ENCODE peak calls at places on chromosomes 3 and 15, in eight cellular contexts. Z is transverse colon; Q is CD8-positive, alpha-beta T cell; U is heart left ventricle; N is A549; Y is endodermal cell; M is ovary; W is psoas muscle. A is an unnamed sample.

GRCh38 chr3:41682996-41683395 is 278.9 kb downstream of the ULK4 start:
- DNase-seq in U (no peak), Q (no peak), W (no peak), N (no peak), M (no peak), Z (no peak), Y (no peak), A (no peak)

GRCh38 chr3:183819831-183820230 is 5.5 kb downstream of the MAP6D1 start:
- DNase-seq in W (no peak), Z (no peak), U (no peak), M (no peak), Q (no peak), Y (peak; percentile 52), N (no peak), A (no peak)

GRCh38 chr3:126464093-126464492 is 11.6 kb downstream of the ZXDC start:
- DNase-seq in N (no peak), M (peak; percentile 1), Q (no peak), W (no peak), Y (peak; percentile 22), U (no peak), Z (no peak), A (no peak)

GRCh38 chr15:95076381-95076780 is 845.0 kb downstream of the MCTP2 start:
- DNase-seq in N (no peak), Q (no peak), M (no peak), Y (no peak), W (no peak), U (no peak), Z (no peak), A (no peak)

GRCh38 chr3:195084746-195085145 is 186.2 kb downstream of the XXYLT1 start:
- DNase-seq in N (no peak), W (no peak), Z (no peak), M (no peak), U (no peak), Q (no peak), Y (no peak), A (no peak)

GRCh38 chr15:71660501-71660900 is 149.9 kb upstream of the NR2E3 start:
- DNase-seq in W (no peak), N (no peak), M (no peak), Q (no peak), U (no peak), Y (no peak), Z (no peak), A (no peak)

GRCh38 chr15:50298340-50298739 is 32.8 kb upstream of the HDC start:
- DNase-seq in W (no peak), Z (no peak), Y (no peak), U (no peak), Q (no peak), N (no peak), M (no peak), A (no peak)

GRCh38 chr3:4739289-4740236 is 239.7 kb upstream of the BHLHE40 start:
- DNase-seq in M (peak; percentile 14), Z (no peak), Q (no peak), W (no peak), N (no peak), Y (no peak), U (no peak), A (no peak)

GRCh38 chr15:91408476-91409076 is 308.5 kb downstream of the SV2B start:
- DNase-seq in Q (no peak), N (no peak), W (no peak), Z (no peak), U (peak; percentile 40), M (no peak), Y (no peak), A (no peak)

GRCh38 chr3:171804618-171805389 is 5.5 kb downstream of the PLD1 start:
- DNase-seq in Y (no peak), Z (no peak), W (no peak), M (peak; percentile 63), N (no peak), Q (no peak), U (peak; percentile 57), A (no peak)

GRCh38 chr3:135889417-135889816 is 76.1 kb upstream of the PPP2R3A start:
- DNase-seq in Y (no peak), Q (no peak), Z (no peak), W (no peak), U (no peak), N (no peak), M (no peak), A (no peak)

GRCh38 chr15:101092186-101092866 is 159.5 kb downstream of the CHSY1 start:
- DNase-seq in U (no peak), Z (no peak), Q (no peak), M (no peak), W (no peak), N (no peak), Y (no peak), A (no peak)

GRCh38 chr3:127735767-127736693 is 63.3 kb downstream of the ABTB1 start:
- DNase-seq in M (no peak), N (peak; percentile 24), W (no peak), Q (no peak), U (no peak), Z (peak; percentile 41), Y (no peak), A (no peak)

GRCh38 chr3:159832024-159832423 is 156.6 kb upstream of the IL12A start:
- DNase-seq in U (no peak), N (no peak), Q (no peak), M (no peak), Z (no peak), Y (no peak), W (no peak), A (no peak)

GRCh38 chr3:122546151-122546550 is 17.9 kb downstream of the PARP9 start:
- DNase-seq in Z (no peak), W (no peak), Q (no peak), N (no peak), M (no peak), Y (no peak), U (no peak), A (no peak)

GRCh38 chr3:49351521-49352011 is 6.6 kb downstream of the GPX1 start:
- DNase-seq in U (no peak), N (peak; percentile 67), Q (no peak), Z (no peak), W (no peak), M (no peak), Y (no peak), A (no peak)

GRCh38 chr15:98375513-98376360 is 272.6 kb upstream of the IGF1R start:
- DNase-seq in Y (no peak), W (no peak), U (no peak), Q (no peak), Z (no peak), M (no peak), N (no peak), A (no peak)

GRCh38 chr15:85530079-85530478 is 149.7 kb downstream of the AKAP13 start:
- DNase-seq in Y (no peak), Q (no peak), W (no peak), U (no peak), M (no peak), N (no peak), Z (no peak), A (no peak)

GRCh38 chr15:85533949-85534543 is 153.6 kb downstream of the AKAP13 start:
- DNase-seq in U (no peak), W (no peak), M (no peak), Q (no peak), Y (no peak), Z (peak; percentile 35), N (no peak), A (peak; percentile 43)

GRCh38 chr15:85527907-85528306 is 147.5 kb downstream of the AKAP13 start:
- DNase-seq in N (peak; percentile 15), M (no peak), Z (no peak), Y (no peak), Q (no peak), W (no peak), U (peak; percentile 62), A (no peak)

GRCh38 chr15:85532689-85533088 is 152.3 kb downstream of the AKAP13 start:
- DNase-seq in M (no peak), N (no peak), Z (no peak), U (no peak), W (no peak), Q (no peak), Y (no peak), A (no peak)

GRCh38 chr15:85531083-85531482 is 150.7 kb downstream of the AKAP13 start:
- DNase-seq in M (no peak), U (no peak), Z (no peak), N (no peak), Y (no peak), Q (no peak), W (no peak), A (no peak)
- H3K4me1 ChIP-seq in M (no peaks in the 10 kb centered on the region), U (peaks cover 66% of the 10 kb centered on the region), Z (peaks cover 22% of the 10 kb centered on the region), N (no peaks in the 10 kb centered on the region), Y (no peaks in the 10 kb centered on the region), Q (peaks cover 24% of the 10 kb centered on the region), W (peaks cover 3% of the 10 kb centered on the region), A (peaks cover 13% of the 10 kb centered on the region)

DNA sequence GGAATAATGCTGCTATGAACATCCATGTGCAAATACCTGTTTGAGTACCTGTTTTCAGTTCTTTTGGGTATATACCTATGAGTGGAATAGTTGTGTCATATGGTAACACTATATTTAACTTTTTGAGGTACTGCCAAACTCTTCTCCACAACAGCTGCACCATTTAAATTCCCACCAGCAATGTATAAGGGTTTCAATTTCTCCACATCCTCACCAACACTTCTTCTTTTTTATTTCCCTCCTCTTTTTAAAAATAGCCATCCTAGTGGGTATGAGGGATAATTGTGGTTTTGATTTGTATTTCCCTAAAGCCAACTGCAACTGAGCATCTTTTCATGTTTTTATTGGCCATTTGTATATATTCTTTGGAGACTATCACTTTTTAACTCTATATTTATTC is 31.3 kb upstream of the ARHGEF3 start:
- DNase-seq in Y (no peak), W (no peak), U (no peak), Q (no peak), Z (no peak), M (no peak), N (no peak), A (no peak)
- TF ChIP-seq CTCF in Y (no peak), W (no peak), U (no peak), Q (no peak), Z (no peak), M (no peak), N (no peak), A (no peak)

DNA sequence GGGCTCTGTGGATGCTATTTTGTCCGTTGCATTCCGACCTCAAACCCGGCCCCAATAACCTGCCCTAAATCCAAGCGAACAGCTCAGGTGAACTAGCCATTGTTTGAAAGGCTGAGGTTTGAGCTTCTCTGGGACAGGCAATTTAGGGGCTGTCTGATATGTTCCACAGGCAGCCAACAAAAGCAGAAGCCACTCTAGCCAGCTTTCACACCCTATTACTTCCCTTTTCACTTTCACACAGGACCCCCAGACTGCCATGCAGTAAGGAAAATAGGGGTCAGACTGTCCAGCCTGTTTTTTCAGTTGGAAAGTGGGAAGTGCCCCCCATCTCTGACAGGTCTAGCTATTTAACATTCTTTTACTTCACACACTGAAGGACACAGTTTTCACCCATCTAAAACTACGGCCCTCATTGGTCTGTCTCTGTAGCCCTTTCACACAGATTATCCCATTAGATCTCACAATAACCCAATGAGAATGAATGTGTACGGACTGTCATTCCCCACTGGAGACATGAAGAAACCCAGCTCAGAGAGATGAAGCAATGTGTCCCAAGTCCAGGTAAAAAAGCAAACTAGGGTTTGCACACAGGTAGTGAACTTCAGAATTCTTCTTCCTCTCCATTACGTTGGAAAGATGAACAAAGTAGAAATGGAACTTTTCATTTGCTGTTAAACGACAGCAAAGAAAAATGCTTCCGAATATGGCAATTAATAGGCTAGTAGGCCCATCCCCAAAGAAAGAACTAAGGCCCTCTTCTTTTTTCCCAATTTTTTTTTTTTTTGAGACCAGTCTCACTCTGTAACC is 1.9 kb downstream of the CCDC12 start:
- DNase-seq in N (no peak), U (no peak), Z (no peak), Q (no peak), W (no peak), Y (no peak), M (no peak), A (no peak)
- H3K4me3 ChIP-seq in N (peak overlapping the region; percentile 74), U (peak overlapping the region; percentile 76), Z (no peak overlapping the region), Q (no peak overlapping the region), W (peak overlapping the region; percentile 92), Y (peak overlapping the region; percentile 4), M (no peak overlapping the region), A (no peak overlapping the region)

GRCh38 chr15:63054281-63054683 is 11.7 kb downstream of the TPM1 start:
- DNase-seq in W (no peak), Q (no peak), M (no peak), U (no peak), N (peak; percentile 44), Z (no peak), Y (no peak), A (no peak)
- H3K4me1 ChIP-seq in W (peaks cover 72% of the 10 kb centered on the region), Q (peaks cover 4% of the 10 kb centered on the region), M (peaks cover 26% of the 10 kb centered on the region), U (peaks cover 97% of the 10 kb centered on the region), N (peaks cover 98% of the 10 kb centered on the region), Z (peaks cover 61% of the 10 kb centered on the region), Y (peaks cover 31% of the 10 kb centered on the region), A (peaks cover 59% of the 10 kb centered on the region)

A was measured in mucosa of descending colon.